ENCODE peak calls at places on chromosome 15, in nine cellular contexts. D is GM23338, F is PC-3, V is astrocyte, X is HepG2, P is keratinocyte, I is endothelial cell of umbilical vein, U is HCT116, T is fibroblast of lung. O is an unnamed sample.

GRCh38 chr15:85337398-85338074 is 42.9 kb upstream of the AKAP13 start:
- DNase-seq in V (no peak), T (no peak), D (peak), F (no peak), P (no peak), X (no peak), U (no peak), I (peak), O (no peak)

GRCh38 chr15:58627046-58627445 is 122.5 kb downstream of the ADAM10 start:
- DNase-seq in I (no peak), X (no peak), P (no peak), V (no peak), T (no peak), D (no peak), U (no peak), F (no peak), O (no peak)

GRCh38 chr15:76439542-76439941 is 103.0 kb downstream of the ISL2 start:
- DNase-seq in P (no peak), D (peak), X (no peak), I (no peak), F (no peak), V (no peak), T (no peak), U (no peak), O (no peak)

GRCh38 chr15:39251413-39252197 is 329.3 kb upstream of the THBS1 start:
- DNase-seq in P (no peak), D (no peak), U (no peak), X (no peak), T (no peak), F (no peak), V (peak), I (peak), O (no peak)

GRCh38 chr15:26561130-26561529 is 211.7 kb downstream of the GABRB3 start:
- DNase-seq in U (no peak), X (no peak), P (no peak), I (no peak), V (no peak), F (no peak), D (no peak), T (no peak), O (no peak)

GRCh38 chr15:43516801-43517353 is 531 bp upstream of the MAP1A start:
- DNase-seq in X (no peak), D (peak), P (no peak), T (peak), I (no peak), V (peak), F (no peak), U (no peak), O (no peak)

GRCh38 chr15:48897144-48897814 is 19.3 kb downstream of the EID1 start:
- DNase-seq in X (no peak), T (peak), I (no peak), P (no peak), U (no peak), D (peak), V (peak), F (no peak), O (peak)

GRCh38 chr15:53473435-53473834 is 286.0 kb downstream of the WDR72 start:
- DNase-seq in T (no peak), U (no peak), I (no peak), X (peak), D (no peak), V (no peak), P (no peak), F (no peak), O (no peak)

GRCh38 chr15:84872009-84872900 is 12.2 kb upstream of the SLC28A1 start:
- DNase-seq in D (no peak), V (peak), P (no peak), F (no peak), X (no peak), U (no peak), T (no peak), I (no peak), O (no peak)

GRCh38 chr15:31433101-31433500 is 106.5 kb downstream of the KLF13 start:
- DNase-seq in I (no peak), V (no peak), D (no peak), X (no peak), P (no peak), T (no peak), F (no peak), U (no peak), O (no peak)

GRCh38 chr15:78323693-78324092 is 16.5 kb upstream of the CRABP1 start:
- DNase-seq in P (no peak), T (no peak), U (no peak), X (no peak), D (no peak), V (no peak), I (no peak), F (no peak), O (no peak)

GRCh38 chr15:40137011-40137906 is 23.6 kb upstream of the BUB1B start:
- DNase-seq in P (no peak), T (no peak), U (no peak), X (no peak), I (no peak), F (peak), V (no peak), D (peak), O (peak)

GRCh38 chr15:48914717-48915116 is 36.8 kb downstream of the EID1 start:
- DNase-seq in I (no peak), U (no peak), D (no peak), X (no peak), P (no peak), F (no peak), V (no peak), T (no peak), O (no peak)

GRCh38 chr15:67836477-67836876 is 3.4 kb downstream of the RNU6-1 start:
- DNase-seq in D (peak), X (no peak), T (peak), P (no peak), V (no peak), F (peak), U (no peak), I (peak), O (peak)

GRCh38 chr15:32802296-32802936 is 84.6 kb downstream of the GREM1 start:
- DNase-seq in V (peak), I (no peak), D (no peak), P (no peak), X (no peak), U (no peak), F (peak), T (peak), O (no peak)
- H3K27ac ChIP-seq in V (peak), I (no peak), D (no peak), P (no peak), X (no peak), U (no peak), F (peak), T (no peak), O (no peak)

GRCh38 chr15:66251790-66252355 is 1.7 kb downstream of the MEGF11 start:
- DNase-seq in U (no peak), V (no peak), P (no peak), T (no peak), X (no peak), I (no peak), D (peak), F (no peak), O (peak)

GRCh38 chr15:66251065-66251789 is 2.3 kb downstream of the MEGF11 start:
- DNase-seq in X (no peak), V (no peak), I (no peak), T (no peak), U (no peak), F (no peak), D (peak), P (no peak), O (peak)

GRCh38 chr15:66253296-66253642 is 281 bp downstream of the MEGF11 start:
- DNase-seq in T (no peak), D (no peak), I (no peak), P (no peak), X (no peak), U (no peak), V (no peak), F (no peak), O (no peak)

GRCh38 chr15:66253643-66254363 is at the start of gene MEGF11:
- DNase-seq in T (peak), F (peak), V (peak), X (no peak), D (peak), I (peak), P (no peak), U (no peak), O (peak)

DNA sequence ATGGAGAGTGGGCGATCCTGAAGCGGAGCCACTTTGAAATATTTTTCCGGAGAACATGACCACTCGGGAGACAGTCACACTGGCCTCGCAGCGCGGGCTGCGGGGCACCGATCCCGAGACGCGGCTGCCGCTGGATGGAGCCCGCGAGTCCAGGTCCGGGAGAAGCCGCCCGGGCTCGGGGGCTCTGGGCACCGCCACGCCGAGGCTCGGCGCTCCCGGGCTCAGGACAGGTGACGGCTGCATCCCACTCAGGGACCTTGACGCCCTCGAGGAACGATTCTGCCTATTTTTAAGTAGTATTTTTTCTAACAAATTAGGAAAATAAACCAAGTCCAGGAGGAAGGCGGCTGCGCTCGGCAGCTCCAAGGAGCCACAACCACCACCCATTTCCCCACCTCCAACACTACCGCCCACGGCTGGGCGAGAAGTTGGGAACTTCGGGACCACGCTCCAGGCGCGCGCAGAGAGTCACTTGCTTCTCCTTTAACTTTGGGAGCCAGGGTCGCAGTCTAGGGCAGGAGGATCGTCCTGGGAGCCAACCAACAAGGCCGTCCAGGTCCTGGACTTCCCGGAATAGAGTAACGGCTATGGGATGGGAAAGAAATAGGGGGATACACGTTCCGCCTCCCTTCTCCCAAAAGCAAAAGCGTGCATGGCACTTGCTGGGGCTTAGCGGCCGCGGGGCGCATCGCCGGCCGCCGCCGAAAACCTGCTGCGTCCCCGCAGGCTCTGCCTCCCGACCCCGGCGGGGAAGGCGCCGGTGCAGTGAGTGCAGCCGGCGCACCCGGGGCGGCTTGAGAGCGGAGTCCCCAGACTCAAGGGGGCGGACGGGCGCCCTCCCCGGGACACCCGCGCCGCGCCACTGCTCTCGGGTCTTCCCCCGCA is 897 bp downstream of the MEGF11 start:
- DNase-seq in D (peak), I (peak), T (peak), X (peak), V (peak), F (peak), U (peak), P (no peak), O (peak)
- TF ChIP-seq EZH2 in D (peak), I (peak), T (peak), X (peak), V (peak), F (no peak), U (no peak), P (peak), O (peak)

GRCh38 chr15:93041159-93041547 is 47.9 kb downstream of the RGMA start:
- DNase-seq in V (no peak), T (no peak), I (no peak), X (no peak), D (no peak), F (no peak), U (no peak), P (no peak), O (no peak)
- H3K27ac ChIP-seq in V (no peak), T (no peak), I (no peak), X (no peak), D (no peak), F (no peak), U (no peak), P (no peak), O (peak)

GRCh38 chr15:89367485-89368451 is 33.1 kb upstream of the POLG start:
- DNase-seq in T (no peak), V (no peak), D (peak), F (no peak), U (no peak), P (no peak), X (no peak), I (no peak), O (peak)
- TF ChIP-seq EZH2 in T (peak), V (peak), D (peak), F (no peak), U (no peak), P (peak), X (no peak), I (peak), O (peak)

GRCh38 chr15:80752204-80752603 is 27.0 kb upstream of the CEMIP start:
- DNase-seq in P (no peak), U (no peak), D (no peak), V (no peak), X (no peak), I (no peak), F (no peak), T (no peak), O (no peak)
- H3K27ac ChIP-seq in P (no peak), U (no peak), D (no peak), V (no peak), X (no peak), I (no peak), F (no peak), T (no peak), O (no peak)

GRCh38 chr15:93478922-93479321 is 389.9 kb upstream of the RGMA start:
- DNase-seq in U (no peak), X (no peak), D (peak), F (no peak), T (no peak), V (no peak), P (no peak), I (no peak), O (no peak)

GRCh38 chr15:93479679-93480078 is 390.7 kb upstream of the RGMA start:
- DNase-seq in P (no peak), U (no peak), I (no peak), F (no peak), V (no peak), T (no peak), X (no peak), D (no peak), O (no peak)

GRCh38 chr15:93477188-93477587 is 388.2 kb upstream of the RGMA start:
- DNase-seq in F (no peak), U (no peak), D (peak), P (no peak), T (no peak), X (no peak), V (no peak), I (no peak), O (peak)

GRCh38 chr15:93476491-93477176 is 387.6 kb upstream of the RGMA start:
- DNase-seq in P (no peak), V (no peak), X (no peak), T (no peak), F (no peak), U (no peak), I (no peak), D (no peak), O (no peak)

GRCh38 chr15:93477721-93478120 is 388.7 kb upstream of the RGMA start:
- DNase-seq in F (no peak), I (no peak), P (no peak), V (no peak), D (peak), X (no peak), U (no peak), T (no peak), O (peak)
- TF ChIP-seq EZH2 in F (no peak), I (no peak), P (no peak), V (no peak), D (no peak), X (no peak), U (no peak), T (no peak), O (no peak)

GRCh38 chr15:98715401-98715800 is 67.1 kb downstream of the IGF1R start:
- DNase-seq in F (no peak), D (no peak), T (no peak), X (no peak), P (no peak), V (no peak), U (no peak), I (no peak), O (no peak)
- H3K27ac ChIP-seq in F (no peak), D (peak), T (no peak), X (no peak), P (no peak), V (no peak), U (no peak), I (no peak), O (no peak)

GRCh38 chr15:79432345-79433311 is 492 bp downstream of the MINAR1 start:
- DNase-seq in I (no peak), D (peak), U (no peak), V (no peak), X (no peak), P (no peak), T (peak), F (no peak), O (peak)
- TF ChIP-seq EZH2 in I (peak), D (peak), U (no peak), V (peak), X (no peak), P (peak), T (peak), F (peak), O (peak)

O was measured in neural progenitor cell.